ENCODE peak calls at places on chromosome 13, in four cellular contexts. B is GM23338, Y is AG04449, T is HFF-Myc. I is an unnamed sample.
A peak's percentile ranks its signal among the peaks of the same experiment; 100 is the strongest.

GRCh38 chr13:110869805-110870706 is 44.8 kb downstream of the ANKRD10 start:
- DNase-seq in B (peak; percentile 82), Y (peak; percentile 96), T (peak; percentile 99), I (peak; percentile 100)

GRCh38 chr13:23506071-23506820 is 64.0 kb upstream of the TNFRSF19 start:
- DNase-seq in B (no peak), Y (no peak), T (peak; percentile 74), I (no peak)

GRCh38 chr13:85236431-85236830 is 562.8 kb downstream of the SLITRK6 start:
- DNase-seq in B (no peak), Y (no peak), T (peak; percentile 9), I (peak; percentile 91)

GRCh38 chr13:32309312-32309711 is 5.9 kb downstream of the ZAR1L start:
- DNase-seq in B (no peak), Y (no peak), T (no peak), I (no peak)

GRCh38 chr13:53417601-53418000 is 389.0 kb downstream of the OLFM4 start:
- DNase-seq in B (no peak), Y (no peak), T (no peak), I (no peak)

GRCh38 chr13:109698779-109699178 is 87.6 kb downstream of the IRS2 start:
- DNase-seq in B (no peak), Y (peak; percentile 34), T (no peak), I (peak; percentile 10)

GRCh38 chr13:44954210-44954609 is 35.1 kb downstream of the NUFIP1 start:
- DNase-seq in B (no peak), Y (no peak), T (no peak), I (no peak)

GRCh38 chr13:23025848-23026608 is 154.8 kb upstream of the SGCG start:
- DNase-seq in B (no peak), Y (no peak), T (no peak), I (peak; percentile 58)

GRCh38 chr13:26600345-26600761 is 42.9 kb downstream of the WASF3 start:
- DNase-seq in B (no peak), Y (no peak), T (no peak), I (no peak)

GRCh38 chr13:30038884-30039283 is 188.5 kb upstream of the UBL3 start:
- DNase-seq in B (no peak), Y (no peak), T (peak; percentile 38), I (no peak)

GRCh38 chr13:32051156-32051555 is 19.6 kb downstream of the FRY start:
- DNase-seq in B (no peak), Y (no peak), T (no peak), I (no peak)

GRCh38 chr13:29513981-29514719 is 81.3 kb downstream of the SLC7A1 start:
- DNase-seq in B (no peak), Y (no peak), T (no peak), I (no peak)

GRCh38 chr13:99384468-99384867 is 77.3 kb upstream of the GPR183 start:
- DNase-seq in B (no peak), Y (no peak), T (no peak), I (no peak)

GRCh38 chr13:84037937-84038464 is 155.7 kb upstream of the SLITRK1 start:
- DNase-seq in B (no peak), Y (no peak), T (no peak), I (no peak)

GRCh38 chr13:98653471-98653985 is 76.6 kb upstream of the STK24 start:
- DNase-seq in B (peak; percentile 95), Y (peak; percentile 10), T (peak; percentile 59), I (peak; percentile 88)

GRCh38 chr13:23946067-23946466 is 48.8 kb upstream of the C1QTNF9B start:
- DNase-seq in B (no peak), Y (no peak), T (no peak), I (no peak)

GRCh38 chr13:77136902-77137420 is 110.0 kb upstream of the FBXL3 start:
- DNase-seq in B (peak; percentile 17), Y (peak; percentile 47), T (peak; percentile 49), I (peak; percentile 24)

GRCh38 chr13:106246817-106247216 is 288.6 kb downstream of the EFNB2 start:
- DNase-seq in B (no peak), Y (no peak), T (no peak), I (no peak)

DNA sequence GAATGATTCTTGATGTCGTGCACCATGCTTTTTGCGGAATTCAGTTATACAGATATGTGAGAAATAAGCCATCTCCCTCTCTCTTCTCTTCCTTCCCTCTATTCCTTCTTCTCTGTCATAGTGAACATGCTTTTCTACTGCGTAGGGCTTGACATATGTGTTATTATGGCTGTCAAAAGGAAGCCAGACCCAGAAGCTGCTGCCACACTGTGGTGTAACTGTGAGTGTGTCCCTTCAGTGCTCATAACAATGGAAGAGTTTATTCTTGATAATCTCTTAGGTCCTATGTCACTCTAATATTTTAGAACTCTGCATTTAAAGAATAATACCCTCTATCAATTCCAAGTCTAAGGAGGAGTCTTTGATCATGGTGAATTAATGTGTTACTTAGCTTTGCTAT is 208.9 kb upstream of the TMTC4 start:
- DNase-seq in B (no peak), Y (no peak), T (no peak), I (no peak)
- TF ChIP-seq CTCF in B (no peak), Y (no peak), T (no peak), I (peak; percentile 3)

GRCh38 chr13:25371608-25372274 is at the start of gene ATP8A2:
- DNase-seq in B (peak; percentile 58), Y (no peak), T (no peak), I (no peak)
- H3K4me3 ChIP-seq in B (peak within 1 kb of the TSS; percentile 77), Y (peak within 1 kb of the TSS; percentile 38), T (peak within 1 kb of the TSS; percentile 21), I (peak within 1 kb of the TSS; percentile 19)

GRCh38 chr13:94192576-94192975 is 286.9 kb downstream of the DCT start:
- DNase-seq in B (peak; percentile 63), Y (no peak), T (peak; percentile 3), I (peak; percentile 32)
- TF ChIP-seq CTCF in B (peak; percentile 77), Y (peak; percentile 57), T (peak; percentile 47), I (peak; percentile 55)

DNA sequence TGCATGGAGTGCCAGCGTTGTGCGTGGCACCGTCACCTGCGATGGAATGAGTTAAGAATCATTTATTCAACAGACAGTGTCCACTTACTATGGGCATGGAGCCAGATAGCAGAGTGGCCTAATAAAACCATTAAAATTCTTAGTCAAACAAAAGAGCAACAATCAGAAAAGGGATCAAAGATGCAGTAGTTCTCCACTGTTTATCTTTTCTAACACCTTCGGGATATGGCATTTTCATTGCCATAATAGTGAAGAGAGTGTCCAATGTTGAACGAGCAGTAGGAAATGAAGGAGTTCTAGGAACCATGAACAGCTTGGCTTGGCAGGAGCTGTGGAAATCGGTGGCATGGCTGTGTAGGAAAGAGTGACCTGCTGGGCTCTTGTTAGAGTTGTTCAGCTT is 2.0 kb downstream of the TNFSF11 start:
- DNase-seq in B (no peak), Y (no peak), T (no peak), I (no peak)
- H3K4me3 ChIP-seq in B (peak overlapping the region; percentile 83), Y (no peak overlapping the region), T (no peak overlapping the region), I (no peak overlapping the region)

DNA sequence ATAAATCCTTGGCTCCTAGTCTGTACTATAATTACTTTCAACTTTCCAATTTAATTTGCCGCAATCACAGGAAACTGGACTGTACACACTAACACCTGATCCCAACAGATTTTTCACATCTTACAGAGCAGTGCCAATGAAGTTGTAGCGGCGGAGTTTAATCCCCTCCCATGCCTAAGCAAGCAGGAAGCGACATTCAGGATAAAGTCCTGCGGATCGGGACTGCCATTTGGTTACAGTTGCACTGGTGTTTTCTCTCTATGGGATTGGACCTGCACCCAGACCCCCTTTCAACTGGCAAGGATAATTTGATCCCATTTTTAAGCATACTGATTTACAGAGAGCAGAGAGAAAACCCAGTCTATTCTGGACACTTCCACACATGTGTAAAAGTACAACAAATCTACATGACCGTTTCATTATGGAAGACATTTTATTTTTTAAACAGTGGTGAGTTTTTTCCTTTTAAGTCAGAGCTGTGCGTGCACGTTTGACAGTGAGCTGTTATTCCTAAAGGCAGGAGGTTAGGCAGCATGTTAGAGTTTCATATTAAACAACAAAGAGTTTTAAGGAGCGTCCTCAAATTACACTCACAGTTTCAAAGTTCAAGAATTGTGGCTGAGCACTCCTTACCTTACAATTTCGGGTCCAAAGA is 141.8 kb upstream of the RFC3 start:
- DNase-seq in B (no peak), Y (no peak), T (no peak), I (peak; percentile 40)
- TF ChIP-seq CTCF in B (no peak), Y (no peak), T (no peak), I (no peak)

GRCh38 chr13:48120246-48120645 is 25.3 kb upstream of the MED4 start:
- DNase-seq in B (no peak), Y (no peak), T (no peak), I (no peak)

GRCh38 chr13:48123827-48124226 is 28.9 kb upstream of the MED4 start:
- DNase-seq in B (no peak), Y (no peak), T (no peak), I (peak; percentile 43)

GRCh38 chr13:48121733-48122132 is 26.8 kb upstream of the MED4 start:
- DNase-seq in B (no peak), Y (no peak), T (no peak), I (no peak)

GRCh38 chr13:48126944-48127814 is 32.3 kb upstream of the MED4 start:
- DNase-seq in B (peak; percentile 88), Y (peak; percentile 14), T (peak; percentile 66), I (peak; percentile 80)

DNA sequence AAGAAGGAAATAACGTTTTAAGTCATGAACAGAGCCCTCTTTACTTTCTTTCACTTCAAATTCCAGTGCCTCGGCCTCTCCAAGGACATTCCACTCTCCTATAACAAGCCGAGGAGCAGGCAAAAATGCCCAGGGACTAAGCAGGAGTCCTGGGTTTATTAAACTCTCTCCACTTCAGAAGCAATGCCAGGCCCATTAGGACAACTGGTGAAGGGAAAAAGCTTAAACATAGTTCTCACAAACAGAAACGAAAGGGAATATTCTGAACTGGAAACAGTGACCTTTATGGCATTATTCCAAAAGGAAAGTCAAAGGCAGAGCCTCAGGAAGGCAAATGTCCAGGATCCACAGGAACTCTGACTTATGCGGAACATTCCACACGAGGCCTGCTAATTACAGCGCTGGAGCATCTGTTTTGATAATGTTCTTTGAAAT is 30.9 kb upstream of the MED4 start:
- DNase-seq in B (no peak), Y (no peak), T (no peak), I (no peak)
- H3K4me3 ChIP-seq in B (no peak overlapping the region), Y (no peak overlapping the region), T (no peak overlapping the region), I (no peak overlapping the region)

DNA sequence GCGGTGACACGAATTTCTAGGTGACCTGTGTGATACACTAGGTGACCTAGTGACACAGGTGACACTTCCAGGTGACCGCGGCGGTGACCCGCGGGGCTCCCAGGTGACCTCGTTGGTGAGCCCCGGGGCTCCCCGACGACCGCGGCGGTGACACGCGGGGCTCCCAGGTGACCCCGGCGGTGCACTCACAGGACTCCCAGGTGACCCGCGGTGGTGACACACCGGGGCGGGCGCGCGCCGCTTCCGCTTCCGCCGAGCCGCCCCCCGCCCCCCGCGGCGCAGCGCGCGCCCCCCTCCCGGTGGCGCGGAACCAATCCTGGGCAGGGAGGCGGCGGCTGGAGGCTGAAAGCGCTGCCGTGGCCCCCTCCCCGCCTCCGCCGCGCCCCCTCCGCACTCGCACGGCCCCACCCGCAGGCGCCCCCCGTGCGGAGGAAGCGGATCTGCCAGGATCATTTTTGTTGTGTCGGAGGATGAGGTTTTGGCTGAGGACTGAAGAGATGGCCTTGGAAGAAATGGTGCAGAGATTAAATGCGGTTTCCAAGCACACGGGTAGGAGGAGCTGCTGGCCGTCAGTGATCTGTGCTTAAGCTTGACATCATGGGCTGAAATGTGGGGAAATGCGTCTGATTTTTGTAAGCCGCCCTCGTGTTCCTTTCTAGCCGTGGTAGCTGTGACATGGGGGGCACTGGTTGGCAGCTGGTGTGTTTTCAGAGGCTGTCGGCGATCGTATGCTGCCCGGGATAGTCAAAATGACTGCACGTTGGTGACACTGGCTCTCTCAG is at the start of gene MCF2L:
- DNase-seq in B (peak; percentile 73), Y (no peak), T (peak; percentile 2), I (peak; percentile 19)
- TF ChIP-seq CTCF in B (peak; percentile 19), Y (no peak), T (no peak), I (peak; percentile 25)

GRCh38 chr13:40777166-40777956 is 6.4 kb upstream of the MRPS31 start:
- DNase-seq in B (peak; percentile 88), Y (no peak), T (no peak), I (peak; percentile 59)
- H3K4me3 ChIP-seq in B (peak overlapping the region; percentile 43), Y (no peak overlapping the region), T (no peak overlapping the region), I (peak overlapping the region; percentile 26)

GRCh38 chr13:102394158-102395053 is 7.4 kb downstream of the FGF14 start:
- DNase-seq in B (peak; percentile 98), Y (no peak), T (peak; percentile 54), I (peak; percentile 72)
- TF ChIP-seq CTCF in B (peak; percentile 33), Y (peak; percentile 17), T (peak; percentile 30), I (peak; percentile 20)